ENCODE peak calls at places on chromosomes 6 and 20, in eight cellular contexts. C is tibial artery, F is heart left ventricle, W is heart right ventricle, N is A549, V is cardiac fibroblast, X is astrocyte of the spinal cord, M is lower lobe of right lung. Z is an unnamed sample.

GRCh38 chr6:303948-304558 is 11.8 kb downstream of the DUSP22 start:
- DNase-seq in M (no peak), C (no peak), X (no peak), W (no peak), V (no peak), N (no peak), F (no peak), Z (no peak)

GRCh38 chr20:44112889-44113641 is 73.9 kb downstream of the JPH2 start:
- DNase-seq in N (no peak), C (no peak), W (no peak), F (no peak), X (no peak), M (no peak), V (no peak), Z (no peak)

GRCh38 chr20:32966881-32967781 is 37.1 kb downstream of the SUN5 start:
- DNase-seq in F (peak; percentile 2), X (no peak), V (no peak), N (no peak), M (no peak), C (peak; percentile 11), W (no peak), Z (no peak)

GRCh38 chr6:21987501-21987957 is 309.3 kb downstream of the PRL start:
- DNase-seq in X (peak; percentile 92), N (no peak), F (peak; percentile 82), W (peak; percentile 87), V (peak; percentile 96), C (peak; percentile 81), M (peak; percentile 48), Z (peak; percentile 76)

GRCh38 chr6:162873537-162873936 is 145.8 kb downstream of the PACRG start:
- DNase-seq in V (no peak), F (no peak), M (no peak), N (no peak), C (no peak), W (no peak), X (peak; percentile 32), Z (no peak)

GRCh38 chr6:34608321-34609091 is 52.4 kb upstream of the SPDEF start:
- DNase-seq in M (no peak), C (no peak), N (no peak), X (no peak), W (no peak), V (no peak), F (no peak), Z (no peak)

GRCh38 chr6:149026530-149026942 is 279.7 kb downstream of the UST start:
- DNase-seq in V (peak; percentile 86), W (no peak), C (no peak), F (no peak), N (no peak), M (no peak), X (peak; percentile 91), Z (peak; percentile 51)

GRCh38 chr6:93059911-93060310 is 359.4 kb downstream of the EPHA7 start:
- DNase-seq in V (no peak), C (no peak), N (no peak), F (no peak), M (no peak), X (no peak), W (no peak), Z (no peak)

GRCh38 chr6:101396552-101397173 is 3.2 kb downstream of the GRIK2 start:
- DNase-seq in F (peak; percentile 25), W (peak; percentile 52), M (no peak), N (no peak), C (peak; percentile 67), X (peak; percentile 65), V (peak; percentile 69), Z (no peak)

GRCh38 chr6:84867521-84867920 is 103.1 kb upstream of the TBX18 start:
- DNase-seq in M (no peak), W (no peak), N (no peak), F (no peak), X (peak; percentile 51), V (peak; percentile 81), C (no peak), Z (no peak)

GRCh38 chr6:121826156-121826810 is 390.8 kb downstream of the GJA1 start:
- DNase-seq in F (no peak), N (peak; percentile 35), X (peak; percentile 94), C (no peak), V (peak; percentile 80), M (no peak), W (no peak), Z (no peak)

GRCh38 chr6:501891-502601 is 110.5 kb downstream of the IRF4 start:
- DNase-seq in N (no peak), C (no peak), F (no peak), W (no peak), X (no peak), M (no peak), V (no peak), Z (no peak)

GRCh38 chr20:44200983-44201382 is 9.6 kb downstream of the OSER1 start:
- DNase-seq in N (no peak), C (no peak), X (no peak), W (no peak), V (no peak), F (no peak), M (no peak), Z (no peak)

GRCh38 chr6:151699719-151700118 is 107.8 kb upstream of the ESR1 start:
- DNase-seq in F (no peak), V (no peak), X (no peak), W (no peak), M (no peak), N (no peak), C (no peak), Z (no peak)

GRCh38 chr6:2870046-2870636 is 28.5 kb upstream of the SERPINB1 start:
- DNase-seq in M (no peak), F (no peak), V (no peak), W (no peak), X (no peak), C (no peak), N (no peak), Z (no peak)

GRCh38 chr6:143394351-143394750 is 56.1 kb downstream of the ADAT2 start:
- DNase-seq in F (no peak), M (no peak), W (no peak), C (no peak), V (no peak), X (peak; percentile 36), N (no peak), Z (no peak)

GRCh38 chr6:28563420-28564095 is 37.9 kb downstream of the GPX5 start:
- DNase-seq in C (no peak), X (no peak), F (no peak), M (no peak), N (no peak), W (no peak), V (no peak), Z (no peak)

GRCh38 chr20:20367681-20368413 is at the start of gene INSM1:
- DNase-seq in V (no peak), C (no peak), F (no peak), W (no peak), M (no peak), N (no peak), X (no peak), Z (peak; percentile 53)
- H3K4me3 ChIP-seq in V (no peak within 1 kb of the TSS), C (peak within 1 kb of the TSS; percentile 26), F (peak within 1 kb of the TSS; percentile 16), W (peak within 1 kb of the TSS; percentile 22), M (peak within 1 kb of the TSS; percentile 32), N (peak within 1 kb of the TSS; percentile 44), X (no peak within 1 kb of the TSS), Z (peak within 1 kb of the TSS; percentile 47)

DNA sequence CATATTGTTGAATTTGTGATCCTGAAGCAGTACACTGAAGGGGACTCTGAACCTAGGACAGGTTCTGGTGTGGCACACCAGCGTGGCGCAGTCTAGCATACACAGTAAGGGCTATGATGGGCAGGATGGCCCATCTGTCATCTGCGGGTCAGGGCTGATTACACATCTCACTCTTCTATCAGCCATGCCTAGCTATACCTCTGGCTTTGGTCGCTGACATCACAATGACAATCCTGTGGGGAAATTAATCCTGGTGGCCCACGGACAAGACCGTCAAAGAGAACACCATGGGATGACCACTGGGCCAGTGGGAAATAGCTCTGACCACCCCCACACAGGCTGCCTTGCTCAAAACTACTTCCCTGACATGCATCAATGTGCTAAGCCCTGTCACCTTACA is 2.8 kb downstream of the SNHG17 start:
- DNase-seq in V (no peak), N (no peak), W (no peak), C (no peak), X (no peak), F (no peak), M (no peak), Z (no peak)
- H3K4me3 ChIP-seq in V (no peak overlapping the region), N (no peak overlapping the region), W (no peak overlapping the region), C (no peak overlapping the region), X (no peak overlapping the region), F (no peak overlapping the region), M (no peak overlapping the region), Z (peak overlapping the region; percentile 0)

GRCh38 chr6:39815356-39815755 is 23.2 kb downstream of the DAAM2 start:
- DNase-seq in N (no peak), X (no peak), C (no peak), F (no peak), V (no peak), M (no peak), W (no peak), Z (no peak)

GRCh38 chr6:39811835-39812345 is 19.7 kb downstream of the DAAM2 start:
- DNase-seq in F (no peak), C (no peak), M (no peak), V (no peak), N (no peak), W (no peak), X (no peak), Z (no peak)

GRCh38 chr6:39814236-39814635 is 22.1 kb downstream of the DAAM2 start:
- DNase-seq in X (no peak), C (peak; percentile 79), V (no peak), W (no peak), F (no peak), M (no peak), N (no peak), Z (no peak)

GRCh38 chr6:39812496-39812852 is 20.3 kb downstream of the DAAM2 start:
- DNase-seq in N (no peak), M (no peak), X (no peak), W (no peak), F (no peak), V (no peak), C (no peak), Z (no peak)

GRCh38 chr6:39812853-39813533 is 20.8 kb downstream of the DAAM2 start:
- DNase-seq in C (no peak), M (no peak), W (no peak), V (peak; percentile 82), N (no peak), F (peak; percentile 42), X (peak; percentile 33), Z (no peak)
- H3K4me3 ChIP-seq in C (no peak overlapping the region), M (no peak overlapping the region), W (no peak overlapping the region), V (no peak overlapping the region), N (no peak overlapping the region), F (no peak overlapping the region), X (no peak overlapping the region), Z (no peak overlapping the region)

GRCh38 chr6:117549606-117550005 is 52.7 kb downstream of the GOPC start:
- DNase-seq in W (no peak), F (no peak), X (no peak), M (no peak), C (no peak), V (no peak), N (no peak), Z (no peak)

GRCh38 chr6:117550078-117550600 is 52.2 kb downstream of the GOPC start:
- DNase-seq in X (no peak), V (no peak), C (no peak), W (no peak), N (no peak), M (no peak), F (no peak), Z (no peak)

GRCh38 chr6:117548797-117549301 is 53.5 kb downstream of the GOPC start:
- DNase-seq in M (no peak), V (peak; percentile 70), N (no peak), X (peak; percentile 87), W (no peak), F (no peak), C (no peak), Z (no peak)

GRCh38 chr6:117546674-117547073 is 55.6 kb downstream of the GOPC start:
- DNase-seq in M (no peak), X (no peak), N (no peak), V (no peak), C (no peak), F (no peak), W (no peak), Z (no peak)

GRCh38 chr6:117547688-117548621 is 54.4 kb downstream of the GOPC start:
- DNase-seq in C (peak; percentile 85), F (peak; percentile 68), M (peak; percentile 54), V (peak; percentile 56), X (peak; percentile 49), N (no peak), W (peak; percentile 71), Z (no peak)
- H3K4me3 ChIP-seq in C (peak overlapping the region; percentile 48), F (peak overlapping the region; percentile 45), M (peak overlapping the region; percentile 47), V (peak overlapping the region; percentile 43), X (peak overlapping the region; percentile 4), N (no peak overlapping the region), W (peak overlapping the region; percentile 29), Z (no peak overlapping the region)

Z was measured in BE2C.